ENCODE peak calls at places on chromosomes 13 and 19, in five cellular contexts. S, F, E, U and D are unnamed samples.

GRCh38 chr13:73585236-73585635 is 526.4 kb downstream of the KLF5 start:
- DNase-seq in F (no peak), S (no peak), E (no peak), U (no peak), D (no peak)

GRCh38 chr13:109385161-109385560 is 401.2 kb downstream of the IRS2 start:
- DNase-seq in S (no peak), E (no peak), F (no peak), U (no peak), D (no peak)

GRCh38 chr19:35272954-35273649 is 4.3 kb downstream of the USF2 start:
- DNase-seq in U (no peak), S (no peak), F (no peak), E (no peak), D (no peak)

GRCh38 chr19:21094347-21095025 is 12.5 kb downstream of the ZNF714 start:
- DNase-seq in U (no peak), S (no peak), E (no peak), F (no peak), D (no peak)

GRCh38 chr19:5228932-5229777 is 111.5 kb downstream of the PTPRS start:
- DNase-seq in U (no peak), E (no peak), F (no peak), S (no peak), D (peak)

GRCh38 chr19:55115446-55116065 is 1.9 kb downstream of the PPP1R12C start:
- DNase-seq in F (no peak), S (no peak), U (no peak), E (no peak), D (no peak)

GRCh38 chr13:83117046-83117445 is 765.2 kb downstream of the SLITRK1 start:
- DNase-seq in E (no peak), S (no peak), U (no peak), F (no peak), D (no peak)

GRCh38 chr13:114339779-114340534 is 25.7 kb downstream of the CHAMP1 start:
- DNase-seq in S (no peak), U (peak), F (no peak), E (no peak), D (peak)

GRCh38 chr19:4647676-4648644 is 8.6 kb downstream of the TNFAIP8L1 start:
- DNase-seq in U (peak), S (no peak), F (no peak), E (no peak), D (no peak)

GRCh38 chr13:101763191-101763590 is 310.7 kb downstream of the ITGBL1 start:
- DNase-seq in S (no peak), U (no peak), F (no peak), E (no peak), D (no peak)

GRCh38 chr13:33026489-33027152 is 10.4 kb downstream of the KL start:
- DNase-seq in E (no peak), U (no peak), S (no peak), F (no peak), D (no peak)

GRCh38 chr19:29084266-29084665 is 128.7 kb downstream of the UQCRFS1 start:
- DNase-seq in F (no peak), E (no peak), S (peak), U (no peak), D (no peak)

GRCh38 chr13:111629933-111630332 is 309.5 kb downstream of the TEX29 start:
- DNase-seq in E (no peak), S (no peak), F (no peak), U (no peak), D (no peak)

GRCh38 chr13:67123165-67123564 is 107.0 kb downstream of the PCDH9 start:
- DNase-seq in E (no peak), F (no peak), U (no peak), S (no peak), D (no peak)

GRCh38 chr19:7013678-7014077 is 7.6 kb downstream of the MBD3L2B start:
- DNase-seq in U (no peak), F (no peak), S (no peak), E (no peak), D (peak)

GRCh38 chr13:42997381-42997780 is 5.3 kb upstream of the EPSTI1 start:
- DNase-seq in E (no peak), F (no peak), U (no peak), S (no peak), D (no peak)

GRCh38 chr13:28370448-28370847 is 124.5 kb downstream of the FLT1 start:
- DNase-seq in S (no peak), E (no peak), F (no peak), U (no peak), D (no peak)

GRCh38 chr13:47708386-47708785 is 292.7 kb downstream of the SUCLA2 start:
- DNase-seq in F (no peak), E (no peak), U (no peak), S (no peak), D (no peak)

GRCh38 chr19:11699931-11700794 is 38.6 kb downstream of the ZNF823 start:
- DNase-seq in U (no peak), E (no peak), S (no peak), F (no peak), D (peak)

GRCh38 chr13:61695147-61695546 is 279.5 kb upstream of the PCDH20 start:
- DNase-seq in S (no peak), E (no peak), U (no peak), F (no peak), D (no peak)

GRCh38 chr13:80177327-80177726 is 163.6 kb downstream of the SPRY2 start:
- DNase-seq in F (no peak), S (no peak), E (no peak), U (no peak), D (no peak)

GRCh38 chr13:78201411-78201810 is 282.8 kb upstream of the EDNRB start:
- DNase-seq in S (no peak), U (no peak), E (no peak), F (no peak), D (no peak)

GRCh38 chr13:59437902-59438301 is 725.8 kb downstream of the DIAPH3 start:
- DNase-seq in F (no peak), S (no peak), U (no peak), E (no peak), D (no peak)

GRCh38 chr13:75137911-75138571 is 343.9 kb downstream of the TBC1D4 start:
- DNase-seq in F (no peak), S (no peak), U (no peak), E (no peak), D (no peak)

GRCh38 chr19:51729781-51730180 is 6.0 kb upstream of the HAS1 start:
- DNase-seq in S (no peak), E (no peak), F (no peak), U (no peak), D (no peak)

GRCh38 chr19:4904481-4904880 is 1.8 kb upstream of the ARRDC5 start:
- DNase-seq in E (no peak), U (no peak), F (no peak), S (no peak), D (no peak)

GRCh38 chr19:42919757-42920079 is 2.0 kb upstream of the PSG6 start:
- DNase-seq in S (no peak), E (no peak), U (no peak), F (no peak), D (no peak)
- TF ChIP-seq CTCF in S (no peak), E (no peak), U (no peak), F (no peak), D (no peak)

DNA sequence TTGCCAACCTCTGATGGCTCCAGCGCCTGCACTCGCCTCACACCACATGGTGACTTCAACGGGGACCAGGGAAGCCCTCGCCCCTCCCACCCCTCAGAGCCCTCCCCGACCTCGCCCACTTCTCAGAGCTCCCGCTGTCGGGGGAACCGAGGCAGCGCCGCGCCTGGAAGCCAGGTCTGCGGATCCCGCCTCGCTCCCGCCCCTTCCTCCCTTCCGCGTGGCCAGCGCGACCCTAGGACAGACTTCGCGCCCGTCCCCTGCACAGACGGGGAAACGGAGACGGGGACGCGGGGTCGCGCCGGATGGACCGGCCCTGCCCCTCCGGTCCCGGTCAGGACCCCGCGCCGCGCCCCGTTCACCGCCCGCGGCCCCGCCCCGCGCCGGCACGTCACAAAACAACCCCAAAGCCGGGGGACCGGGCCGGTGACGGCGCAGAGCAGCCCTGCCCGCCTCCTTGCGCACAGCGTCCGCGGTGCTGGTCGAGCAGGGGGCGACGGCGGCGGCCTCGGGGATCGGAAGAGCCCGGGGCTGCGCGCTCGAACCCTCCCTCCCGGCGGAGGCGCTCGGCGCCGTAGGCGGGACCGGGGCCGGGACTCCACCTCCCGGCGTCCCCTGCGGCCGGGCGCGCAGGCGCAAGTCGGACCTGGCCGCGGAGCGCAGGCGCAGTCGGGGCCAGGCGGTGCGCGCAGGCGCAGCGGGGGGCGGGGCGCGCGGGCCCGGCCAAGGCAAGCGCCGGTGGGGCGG is 379 bp upstream of the CDC34 start:
- DNase-seq in S (peak), E (peak), F (peak), U (peak), D (peak)
- TF ChIP-seq CTCF in S (no peak), E (no peak), F (no peak), U (no peak), D (no peak)

GRCh38 chr19:43430142-43430710 is 15.5 kb downstream of the TEX101 start:
- DNase-seq in S (no peak), F (no peak), U (no peak), E (no peak), D (peak)
- TF ChIP-seq CTCF in S (peak), F (no peak), U (no peak), E (no peak), D (no peak)

DNA sequence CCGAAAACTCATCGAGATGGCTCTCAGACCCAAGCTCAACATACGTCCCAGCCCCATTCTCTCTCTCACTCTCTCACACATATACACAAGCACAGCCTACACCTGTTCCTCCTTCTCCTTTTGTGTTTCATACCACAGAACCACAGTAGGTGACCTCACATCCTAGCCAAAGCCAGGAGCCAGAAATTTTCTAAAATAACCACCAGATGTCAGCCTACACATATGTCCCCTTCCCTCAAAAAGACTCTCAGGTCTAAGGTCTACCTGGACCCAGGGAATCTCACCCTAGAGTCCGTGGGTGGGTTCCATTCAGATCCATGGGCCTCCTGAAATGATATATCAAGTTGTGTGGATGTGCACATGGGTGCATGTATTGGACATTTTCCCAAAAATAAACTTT is 104.2 kb upstream of the IPO5 start:
- DNase-seq in E (no peak), U (no peak), S (no peak), F (no peak), D (no peak)
- TF ChIP-seq CTCF in E (no peak), U (no peak), S (peak), F (no peak), D (no peak)

GRCh38 chr19:15263361-15263985 is 31.2 kb upstream of the EPHX3 start:
- DNase-seq in F (no peak), E (no peak), U (no peak), S (no peak), D (no peak)

GRCh38 chr19:15257782-15258181 is 25.5 kb upstream of the EPHX3 start:
- DNase-seq in S (no peak), E (no peak), F (no peak), U (no peak), D (no peak)

GRCh38 chr19:15259900-15260299 is 27.7 kb upstream of the EPHX3 start:
- DNase-seq in E (no peak), U (no peak), S (no peak), F (no peak), D (no peak)

GRCh38 chr19:15262011-15262410 is 29.8 kb upstream of the EPHX3 start:
- DNase-seq in S (no peak), F (no peak), E (no peak), U (no peak), D (no peak)

DNA sequence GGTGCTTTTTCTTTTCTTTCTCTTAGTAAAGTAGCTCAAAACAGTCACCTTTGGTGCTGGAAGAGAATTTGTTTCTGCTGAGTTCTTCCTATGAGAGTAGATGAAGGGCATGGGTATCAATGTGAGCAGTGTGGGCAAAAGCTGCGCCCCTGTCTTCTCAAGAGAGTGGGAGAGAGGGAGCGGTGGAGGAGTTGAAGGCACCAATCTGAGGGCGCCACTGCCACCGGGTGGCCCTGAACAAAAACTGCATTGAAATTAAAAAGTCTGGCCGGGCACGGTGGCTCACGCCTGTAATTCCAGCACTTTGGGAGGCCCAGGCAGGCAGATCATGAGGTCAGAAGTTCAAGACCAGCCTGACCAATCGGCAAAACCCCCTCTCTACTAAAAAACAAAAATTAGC is 28.7 kb upstream of the EPHX3 start:
- DNase-seq in U (no peak), F (no peak), E (no peak), S (no peak), D (peak)
- TF ChIP-seq CTCF in U (peak), F (no peak), E (no peak), S (peak), D (peak)

DNA sequence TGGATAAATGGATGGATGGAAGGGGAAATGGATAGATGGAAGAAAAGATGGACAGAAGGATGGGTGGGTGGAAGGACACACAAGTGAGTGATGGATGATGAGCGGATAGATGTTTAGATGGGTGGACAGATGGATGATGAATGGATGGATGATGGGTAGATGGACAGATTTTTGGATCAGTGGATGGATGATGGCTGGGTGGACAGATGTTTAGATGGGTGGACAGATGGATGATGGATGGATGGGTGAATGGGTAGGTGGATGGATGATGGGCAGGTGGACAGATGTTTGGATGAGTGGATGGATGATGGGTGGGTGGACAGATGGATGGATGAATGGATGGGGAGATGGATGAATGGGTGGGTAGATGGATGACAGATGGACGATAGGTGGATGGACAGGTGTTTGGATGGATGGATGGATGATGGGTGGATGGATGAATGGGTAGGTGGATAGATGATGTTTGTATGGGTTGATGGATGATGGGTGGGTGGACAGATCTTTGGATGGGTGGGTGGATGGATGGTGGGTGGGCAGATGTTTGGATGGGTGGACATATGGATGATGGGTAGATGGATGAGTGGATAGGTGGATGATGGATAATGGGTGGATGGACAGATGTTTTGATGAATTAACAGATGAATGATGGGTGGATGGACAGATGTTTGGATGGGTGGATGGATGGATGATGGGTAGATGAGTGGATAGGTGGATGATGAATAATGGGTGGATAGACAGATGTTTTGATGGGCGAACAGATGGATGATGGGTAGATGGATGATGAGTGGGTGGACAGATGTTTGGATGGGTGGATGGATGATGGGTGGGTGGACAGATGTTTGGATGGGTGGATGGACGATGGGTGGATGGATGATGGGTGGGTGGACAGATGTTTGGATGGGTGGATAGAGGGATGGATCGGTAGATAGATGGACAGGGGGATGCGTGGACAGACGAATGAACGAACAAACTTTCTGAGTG is 39.5 kb downstream of the CERS4 start:
- DNase-seq in E (no peak), S (no peak), U (no peak), F (no peak), D (no peak)
- TF ChIP-seq CTCF in E (no peak), S (no peak), U (no peak), F (no peak), D (no peak)

DNA sequence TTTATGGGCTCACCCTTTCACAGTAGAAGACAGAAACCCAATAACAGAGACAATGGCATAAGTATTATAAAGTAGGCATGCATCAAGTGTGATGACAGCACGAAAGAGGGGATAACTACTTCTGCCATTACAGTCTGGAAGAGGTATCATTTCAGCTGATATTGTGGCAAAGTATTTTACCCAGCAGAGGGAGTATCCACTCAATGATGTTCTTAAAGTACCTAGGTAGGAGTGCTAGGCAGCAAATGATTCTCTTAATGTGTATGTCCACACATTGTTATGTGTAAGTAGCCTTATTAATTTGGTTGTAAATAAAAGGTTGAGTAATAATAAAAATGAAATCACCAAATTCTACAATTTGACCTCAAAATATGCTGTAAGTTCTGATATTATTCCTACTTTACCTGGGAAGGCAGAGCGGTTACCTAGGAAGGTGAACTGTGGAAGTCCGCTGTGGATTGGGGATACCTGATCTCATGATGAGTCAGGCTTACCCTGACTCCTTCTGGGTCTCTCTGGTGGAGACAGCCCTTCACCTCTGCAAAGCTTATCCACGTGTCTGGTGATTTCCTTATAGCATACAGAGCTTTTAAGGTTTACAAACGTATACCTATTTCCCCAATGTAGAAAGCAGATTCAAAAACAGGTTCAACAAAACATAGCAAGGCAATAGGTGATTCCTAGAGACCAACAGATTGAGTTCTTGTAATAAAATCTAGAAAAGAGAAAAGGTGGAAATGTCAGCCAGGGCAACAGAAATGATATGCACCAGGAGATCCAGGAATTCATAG is 4.0 kb upstream of the UBAC2 start:
- DNase-seq in U (no peak), E (no peak), F (no peak), S (no peak), D (no peak)
- TF ChIP-seq CTCF in U (peak), E (no peak), F (no peak), S (no peak), D (peak)

DNA sequence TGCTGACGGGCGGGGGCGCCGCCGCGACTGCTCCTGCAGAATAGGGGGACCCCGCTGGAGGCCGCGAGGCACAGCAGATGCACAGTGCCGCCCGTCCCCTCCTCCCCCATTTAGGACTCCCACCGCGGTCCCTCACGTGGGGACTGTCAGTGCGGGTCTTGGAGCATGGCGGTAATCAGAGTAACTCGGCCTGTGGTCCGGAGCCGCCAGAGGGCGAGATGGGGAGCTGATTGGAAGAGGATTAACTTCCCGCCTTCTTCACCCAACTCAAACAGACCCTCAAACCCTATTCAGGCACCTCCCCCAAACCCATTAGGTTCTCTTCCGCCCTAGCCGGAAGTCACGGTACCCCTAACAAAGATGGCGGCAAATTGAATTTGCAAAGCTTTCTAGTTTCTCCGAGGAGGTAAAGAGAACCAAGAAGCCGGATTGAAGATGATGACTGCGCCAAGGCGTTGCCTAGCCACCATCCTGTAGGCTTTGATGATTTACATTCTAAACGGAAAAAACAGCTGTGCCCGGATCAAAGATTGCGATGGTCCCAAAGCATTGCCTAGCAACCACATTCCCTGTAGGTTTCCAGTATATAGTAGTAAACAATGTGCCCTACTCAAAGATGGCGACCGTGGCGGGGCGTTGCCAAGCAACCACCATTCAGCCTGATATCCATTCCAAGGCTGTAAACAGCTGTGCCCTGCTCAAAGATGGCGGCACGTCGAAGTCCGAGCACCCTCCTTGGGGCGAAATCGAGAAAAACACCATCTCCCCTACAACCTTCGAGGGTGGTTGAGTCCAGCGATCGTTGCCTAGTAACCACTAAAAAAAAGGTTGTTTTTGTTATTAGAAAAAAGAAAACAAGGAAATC is at the start of gene FUZ:
- DNase-seq in E (peak), S (peak), U (peak), F (peak), D (peak)
- TF ChIP-seq CTCF in E (peak), S (peak), U (peak), F (peak), D (no peak)